ENCODE peak calls at places on chromosomes 16 and 17, in five cellular contexts. Q is endothelial cell of umbilical vein, Y is heart right ventricle, H is colonic mucosa, U is body of pancreas. C is an unnamed sample.

GRCh38 chr17:67891481-67892119 is 66.3 kb downstream of the BPTF start:
- DNase-seq in Y (no peak), H (no peak), U (peak; percentile 23), Q (peak; percentile 2), C (peak; percentile 62)

GRCh38 chr16:67242138-67242730 is 5.0 kb downstream of the FHOD1 start:
- DNase-seq in H (no peak), Y (no peak), Q (no peak), U (no peak), C (no peak)

GRCh38 chr17:37187262-37187661 is 188.5 kb upstream of the C17orf78 start:
- DNase-seq in Q (no peak), U (no peak), H (no peak), Y (no peak), C (no peak)

GRCh38 chr17:82272495-82273326 is 789 bp downstream of the CSNK1D start:
- DNase-seq in U (peak; percentile 47), H (peak; percentile 60), Q (no peak), Y (peak; percentile 59), C (no peak)

GRCh38 chr16:27699540-27699939 is 149.6 kb downstream of the KATNIP start:
- DNase-seq in H (no peak), U (no peak), Y (no peak), Q (no peak), C (no peak)

GRCh38 chr16:3377917-3378316 is 22.2 kb downstream of the OR2C1 start:
- DNase-seq in Q (no peak), U (no peak), H (no peak), Y (no peak), C (no peak)

GRCh38 chr16:15652293-15653001 is 2.4 kb downstream of the NDE1 start:
- DNase-seq in U (no peak), Y (no peak), H (no peak), Q (no peak), C (no peak)

GRCh38 chr16:27426423-27427408 is 24.7 kb downstream of the IL21R start:
- DNase-seq in Y (no peak), U (no peak), Q (peak; percentile 36), H (peak; percentile 18), C (peak; percentile 60)

GRCh38 chr16:70527315-70527996 is 3.8 kb downstream of the SF3B3 start:
- DNase-seq in Y (no peak), U (no peak), Q (no peak), H (no peak), C (no peak)

GRCh38 chr16:539901-540530 is 12.5 kb downstream of the CAPN15 start:
- DNase-seq in U (no peak), Q (no peak), H (no peak), Y (no peak), C (no peak)

GRCh38 chr16:63287411-63287810 is 1251.2 kb upstream of the CDH8 start:
- DNase-seq in H (no peak), U (no peak), Q (no peak), Y (no peak), C (no peak)

GRCh38 chr17:75031972-75032895 is 14.5 kb downstream of the ATP5PD start:
- DNase-seq in U (peak; percentile 60), H (peak; percentile 80), Y (peak; percentile 38), Q (peak; percentile 43), C (peak; percentile 87)

GRCh38 chr16:57479422-57480126 is 6.7 kb downstream of the DOK4 start:
- DNase-seq in Y (peak; percentile 47), H (peak; percentile 91), U (no peak), Q (peak; percentile 33), C (peak; percentile 73)

GRCh38 chr17:82668631-82669099 is 20.4 kb upstream of the WDR45B start:
- DNase-seq in Y (peak; percentile 72), H (peak; percentile 67), U (peak; percentile 80), Q (no peak), C (peak; percentile 56)

GRCh38 chr17:49359990-49360795 is 1.9 kb downstream of the ZNF652 start:
- DNase-seq in H (no peak), U (no peak), Q (peak; percentile 26), Y (no peak), C (no peak)

GRCh38 chr17:45992175-45992574 is 6.9 kb upstream of the STH start:
- DNase-seq in H (no peak), U (no peak), Q (no peak), Y (no peak), C (no peak)

GRCh38 chr16:63312343-63312742 is 1276.1 kb upstream of the CDH8 start:
- DNase-seq in H (no peak), U (no peak), Y (no peak), Q (no peak), C (peak; percentile 49)

GRCh38 chr17:34762078-34762477 is 182.7 kb downstream of the TMEM132E start:
- DNase-seq in H (no peak), U (no peak), Q (no peak), Y (no peak), C (no peak)

GRCh38 chr16:75099738-75100615 is 16.6 kb downstream of the LDHD start:
- DNase-seq in U (no peak), H (no peak), Q (peak; percentile 39), Y (peak; percentile 55), C (peak; percentile 88)

GRCh38 chr16:79767597-79768280 is 167.2 kb upstream of the MAF start:
- DNase-seq in Q (no peak), U (peak; percentile 11), Y (no peak), H (peak; percentile 62), C (no peak)

GRCh38 chr16:72291531-72291981 is 119.6 kb upstream of the PMFBP1 start:
- DNase-seq in Y (no peak), H (no peak), Q (peak; percentile 87), U (no peak), C (peak; percentile 24)

GRCh38 chr17:550041-550398 is 164.6 kb downstream of the VPS53 start:
- DNase-seq in Q (no peak), U (no peak), Y (no peak), H (no peak), C (no peak)

GRCh38 chr17:60139438-60140285 is 10.1 kb upstream of the CA4 start:
- DNase-seq in Y (peak; percentile 81), U (peak; percentile 75), H (peak; percentile 77), Q (peak; percentile 54), C (peak; percentile 65)

GRCh38 chr17:40448213-40448638 is 5.0 kb downstream of the IGFBP4 start:
- DNase-seq in Y (no peak), H (peak; percentile 70), U (peak; percentile 51), Q (peak; percentile 48), C (no peak)

GRCh38 chr16:15523092-15523541 is 88.7 kb downstream of the BMERB1 start:
- DNase-seq in H (peak; percentile 59), U (no peak), Q (no peak), Y (peak; percentile 21), C (no peak)

GRCh38 chr17:73027130-73027741 is 65.3 kb downstream of the SLC39A11 start:
- DNase-seq in Q (no peak), H (no peak), U (no peak), Y (no peak), C (no peak)

GRCh38 chr17:27340575-27340974 is 46.7 kb downstream of the WSB1 start:
- DNase-seq in H (no peak), Y (no peak), U (no peak), Q (no peak), C (no peak)

DNA sequence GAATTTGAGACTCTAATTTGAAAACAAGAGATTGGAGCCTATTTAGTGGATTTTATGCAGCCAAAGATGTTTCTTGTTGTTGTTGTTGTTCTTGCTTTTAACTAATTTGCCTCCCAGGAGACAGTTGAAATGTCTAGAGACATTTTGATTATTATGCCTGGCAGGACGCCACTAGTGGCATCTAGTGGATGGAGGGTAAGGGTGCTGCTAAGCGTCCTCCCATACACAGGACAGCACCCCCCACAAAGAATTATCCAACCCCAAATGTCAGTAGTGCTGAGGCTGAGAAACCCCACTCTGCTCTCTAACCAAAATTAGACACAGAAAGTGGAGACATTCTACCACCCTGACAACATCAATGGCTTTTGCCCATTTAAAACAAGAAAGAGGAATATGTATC is 15.4 kb upstream of the HSBP1 start:
- DNase-seq in Y (no peak), Q (no peak), H (no peak), U (no peak), C (no peak)
- TF ChIP-seq CTCF in Y (no peak), Q (no peak), H (no peak), U (no peak), C (no peak)

DNA sequence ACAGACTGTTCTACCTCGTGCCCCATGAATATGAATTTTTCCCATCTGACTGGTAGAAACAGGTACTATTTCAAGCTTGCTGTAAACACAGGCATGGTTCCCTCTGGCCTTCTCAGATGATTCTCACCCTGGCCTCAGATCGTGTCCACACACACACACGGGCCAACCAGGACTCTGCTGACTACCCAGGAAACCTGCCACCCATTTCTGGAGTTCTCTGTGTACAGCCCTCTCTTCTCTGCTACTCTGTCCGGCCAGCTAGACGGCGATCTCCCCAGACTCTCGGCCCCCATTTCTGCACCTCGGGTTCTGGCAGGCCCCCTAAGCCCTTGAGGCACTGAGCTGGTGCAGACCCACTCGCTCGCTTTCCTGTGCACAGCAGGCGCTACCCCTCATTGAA is 31.2 kb downstream of the RPA1 start:
- DNase-seq in Y (no peak), U (no peak), Q (no peak), H (no peak), C (no peak)
- H3K4me1 ChIP-seq in Y (no peaks in the 10 kb centered on the region), U (no peaks in the 10 kb centered on the region), Q (peaks cover 5% of the 10 kb centered on the region), H (no peaks in the 10 kb centered on the region), C (no peaks in the 10 kb centered on the region)

GRCh38 chr16:68577352-68577853 is 38.3 kb downstream of the ZFP90 start:
- DNase-seq in Y (no peak), U (no peak), Q (no peak), H (no peak), C (no peak)
- H3K9me3 ChIP-seq in Y (peaks cover 100% of the 10 kb centered on the region), U (no peaks in the 10 kb centered on the region), Q (peaks cover 2% of the 10 kb centered on the region), H (no peaks in the 10 kb centered on the region), C (peaks cover 39% of the 10 kb centered on the region)

DNA sequence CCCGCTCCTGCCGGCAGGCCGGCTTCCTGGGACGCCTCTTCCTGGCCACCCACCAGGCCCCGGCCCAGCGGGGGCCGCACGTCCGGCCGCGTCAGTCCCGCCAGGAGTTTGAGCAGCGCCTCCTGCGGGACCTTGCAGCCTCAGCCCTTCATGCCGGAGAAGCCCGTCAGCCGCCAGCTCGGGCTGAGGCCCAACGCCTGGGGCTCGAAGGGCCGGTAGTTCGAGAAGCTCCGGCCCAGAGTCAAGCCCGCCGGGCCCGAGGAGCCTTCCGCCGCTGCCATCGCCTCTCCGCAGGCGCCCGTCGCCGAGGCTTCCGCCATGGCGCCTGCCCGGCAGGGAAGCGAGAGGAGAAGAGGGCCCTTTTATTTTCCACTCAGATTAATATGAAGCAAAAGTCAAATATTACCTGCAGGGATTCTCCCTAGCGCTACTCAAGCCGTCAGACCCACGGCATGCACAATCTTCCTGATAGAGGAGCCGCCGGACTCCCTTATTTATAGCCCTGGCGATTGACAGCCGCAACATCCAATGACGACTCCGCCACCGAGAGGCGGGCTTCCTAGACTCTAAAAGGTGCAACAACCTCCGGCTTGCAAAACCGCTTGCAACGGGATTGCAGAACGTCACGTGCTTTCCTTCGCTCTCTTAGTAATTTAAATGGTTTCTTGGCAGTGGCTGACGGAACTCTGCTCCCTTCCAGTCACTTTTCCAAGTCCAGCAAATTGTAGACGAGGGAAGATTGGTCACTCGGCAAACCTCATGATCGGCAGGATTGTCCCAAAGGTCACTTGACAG is at the start of gene SEPHS2:
- DNase-seq in Q (peak; percentile 97), Y (peak; percentile 98), U (peak; percentile 98), H (peak; percentile 100), C (peak; percentile 99)
- TF ChIP-seq CTCF in Q (peak; percentile 53), Y (peak; percentile 45), U (peak; percentile 36), H (peak; percentile 33), C (peak; percentile 57)

DNA sequence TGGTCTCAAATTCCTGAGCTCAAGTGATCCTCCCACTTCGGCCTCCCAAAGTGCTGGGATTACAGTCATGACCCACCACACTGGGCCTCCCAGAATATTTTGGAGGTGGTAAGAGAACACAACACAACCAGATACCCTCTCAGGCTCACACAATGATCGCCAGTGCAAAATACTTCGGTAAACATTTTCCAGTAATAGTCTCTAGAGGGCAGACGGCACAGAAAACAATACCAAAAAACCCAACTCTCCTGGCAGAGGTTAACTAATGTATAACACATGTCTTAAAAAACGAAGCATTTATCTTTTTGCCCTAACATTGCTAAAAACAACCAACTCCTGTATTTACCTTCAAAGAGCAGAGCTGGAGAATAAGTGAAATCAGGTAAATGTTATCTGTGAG is 10.5 kb downstream of the NUFIP2 start:
- DNase-seq in Y (no peak), Q (no peak), U (no peak), H (no peak), C (peak; percentile 41)
- H3K4me1 ChIP-seq in Y (peaks cover 83% of the 10 kb centered on the region), Q (peaks cover 2% of the 10 kb centered on the region), U (peaks cover 65% of the 10 kb centered on the region), H (no peaks in the 10 kb centered on the region), C (peaks cover 5% of the 10 kb centered on the region)

C was measured in A673.